ENCODE peak calls at places on chromosomes 7 and 10, in five cellular contexts. One of them, this sample, is unnamed.

GRCh38 chr10:119245272-119245671 is 37.9 kb downstream of the GRK5 start:
- DNase-seq in effector memory CD4-positive, alpha-beta T cell: no peak
- DNase-seq in A549: no peak
- DNase-seq in HCT116: no peak
- DNase-seq in Peyer's patch: no peak
- DNase-seq in this sample: no peak

GRCh38 chr10:32141018-32141807 is 85.0 kb upstream of the KIF5B start:
- DNase-seq in effector memory CD4-positive, alpha-beta T cell: no peak
- DNase-seq in A549: no peak
- DNase-seq in HCT116: no peak
- DNase-seq in Peyer's patch: no peak
- DNase-seq in this sample: no peak

GRCh38 chr7:117582219-117582704 is 102.4 kb downstream of the CFTR start:
- DNase-seq in effector memory CD4-positive, alpha-beta T cell: no peak
- DNase-seq in A549: peak; percentile 59
- DNase-seq in HCT116: no peak
- DNase-seq in Peyer's patch: no peak
- DNase-seq in this sample: no peak

GRCh38 chr10:22226599-22226998 is 8.8 kb upstream of the EBLN1 start:
- DNase-seq in effector memory CD4-positive, alpha-beta T cell: no peak
- DNase-seq in A549: no peak
- DNase-seq in HCT116: no peak
- DNase-seq in Peyer's patch: no peak
- DNase-seq in this sample: no peak

GRCh38 chr7:37930226-37930948 is 9.9 kb downstream of the EPDR1 start:
- DNase-seq in effector memory CD4-positive, alpha-beta T cell: no peak
- DNase-seq in A549: no peak
- DNase-seq in HCT116: no peak
- DNase-seq in Peyer's patch: no peak
- DNase-seq in this sample: no peak

GRCh38 chr10:17025444-17026295 is 103.9 kb downstream of the CUBN start:
- DNase-seq in effector memory CD4-positive, alpha-beta T cell: peak; percentile 65
- DNase-seq in A549: no peak
- DNase-seq in HCT116: peak; percentile 21
- DNase-seq in Peyer's patch: no peak
- DNase-seq in this sample: peak; percentile 38

GRCh38 chr10:47405829-47406547 is 21.9 kb upstream of the ZNF488 start:
- DNase-seq in effector memory CD4-positive, alpha-beta T cell: no peak
- DNase-seq in A549: no peak
- DNase-seq in HCT116: no peak
- DNase-seq in Peyer's patch: no peak
- DNase-seq in this sample: no peak

GRCh38 chr7:77822269-77822668 is 23.7 kb downstream of the PHTF2 start:
- DNase-seq in effector memory CD4-positive, alpha-beta T cell: no peak
- DNase-seq in A549: no peak
- DNase-seq in HCT116: no peak
- DNase-seq in Peyer's patch: no peak
- DNase-seq in this sample: no peak

GRCh38 chr10:30027057-30028005 is 32.1 kb downstream of the JCAD start:
- DNase-seq in effector memory CD4-positive, alpha-beta T cell: peak; percentile 88
- DNase-seq in A549: no peak
- DNase-seq in HCT116: peak; percentile 12
- DNase-seq in Peyer's patch: peak; percentile 62
- DNase-seq in this sample: peak; percentile 91

GRCh38 chr7:98075801-98076200 is 30.9 kb upstream of the LMTK2 start:
- DNase-seq in effector memory CD4-positive, alpha-beta T cell: no peak
- DNase-seq in A549: no peak
- DNase-seq in HCT116: no peak
- DNase-seq in Peyer's patch: no peak
- DNase-seq in this sample: no peak

GRCh38 chr7:138981332-138982203 is at the start of gene KIAA1549:
- DNase-seq in effector memory CD4-positive, alpha-beta T cell: peak; percentile 16
- DNase-seq in A549: peak; percentile 67
- DNase-seq in HCT116: peak; percentile 12
- DNase-seq in Peyer's patch: peak; percentile 79
- DNase-seq in this sample: peak; percentile 11

GRCh38 chr7:74637745-74638144 is 19.8 kb upstream of the GTF2I start:
- DNase-seq in effector memory CD4-positive, alpha-beta T cell: no peak
- DNase-seq in A549: no peak
- DNase-seq in HCT116: no peak
- DNase-seq in Peyer's patch: no peak
- DNase-seq in this sample: no peak

GRCh38 chr7:6170571-6171531 is 101.6 kb downstream of the CYTH3 start:
- DNase-seq in effector memory CD4-positive, alpha-beta T cell: no peak
- DNase-seq in A549: no peak
- DNase-seq in HCT116: no peak
- DNase-seq in Peyer's patch: no peak
- DNase-seq in this sample: no peak

GRCh38 chr7:134472572-134473242 is 13.8 kb upstream of the AKR1B1 start:
- DNase-seq in effector memory CD4-positive, alpha-beta T cell: no peak
- DNase-seq in A549: no peak
- DNase-seq in HCT116: no peak
- DNase-seq in Peyer's patch: no peak
- DNase-seq in this sample: no peak

GRCh38 chr10:77667426-77668324 is 30.1 kb upstream of the KCNMA1 start:
- DNase-seq in effector memory CD4-positive, alpha-beta T cell: no peak
- DNase-seq in A549: no peak
- DNase-seq in HCT116: no peak
- DNase-seq in Peyer's patch: no peak
- DNase-seq in this sample: no peak

GRCh38 chr7:70810558-70811139 is 321.3 kb upstream of the GALNT17 start:
- DNase-seq in effector memory CD4-positive, alpha-beta T cell: no peak
- DNase-seq in A549: no peak
- DNase-seq in HCT116: no peak
- DNase-seq in Peyer's patch: no peak
- DNase-seq in this sample: no peak

GRCh38 chr7:48424731-48425130 is 253.5 kb downstream of the ABCA13 start:
- DNase-seq in effector memory CD4-positive, alpha-beta T cell: no peak
- DNase-seq in A549: peak; percentile 12
- DNase-seq in HCT116: no peak
- DNase-seq in Peyer's patch: no peak
- DNase-seq in this sample: no peak

GRCh38 chr10:105192146-105192545 is 551.1 kb downstream of the SORCS3 start:
- DNase-seq in effector memory CD4-positive, alpha-beta T cell: no peak
- DNase-seq in A549: no peak
- DNase-seq in HCT116: no peak
- DNase-seq in Peyer's patch: no peak
- DNase-seq in this sample: no peak

GRCh38 chr10:79445708-79446450 is 455 bp upstream of the ZCCHC24 start:
- DNase-seq in effector memory CD4-positive, alpha-beta T cell: peak; percentile 94
- DNase-seq in A549: peak; percentile 95
- DNase-seq in HCT116: peak; percentile 92
- DNase-seq in Peyer's patch: peak; percentile 94
- DNase-seq in this sample: peak; percentile 97

GRCh38 chr7:2832441-2832840 is 11.7 kb downstream of the GNA12 start:
- DNase-seq in effector memory CD4-positive, alpha-beta T cell: no peak
- DNase-seq in A549: no peak
- DNase-seq in HCT116: no peak
- DNase-seq in Peyer's patch: no peak
- DNase-seq in this sample: no peak

GRCh38 chr7:128804472-128804871 is 12.7 kb downstream of the CCDC136 start:
- DNase-seq in effector memory CD4-positive, alpha-beta T cell: no peak
- DNase-seq in A549: no peak
- DNase-seq in HCT116: no peak
- DNase-seq in Peyer's patch: no peak
- DNase-seq in this sample: no peak

GRCh38 chr7:154591544-154591943 is 411.4 kb downstream of the PAXIP1 start:
- DNase-seq in effector memory CD4-positive, alpha-beta T cell: no peak
- DNase-seq in A549: no peak
- DNase-seq in HCT116: no peak
- DNase-seq in Peyer's patch: no peak
- DNase-seq in this sample: no peak

GRCh38 chr10:80697926-80698325 is 160.2 kb downstream of the SH2D4B start:
- DNase-seq in effector memory CD4-positive, alpha-beta T cell: no peak
- DNase-seq in A549: no peak
- DNase-seq in HCT116: no peak
- DNase-seq in Peyer's patch: no peak
- DNase-seq in this sample: no peak

GRCh38 chr7:106770191-106770590 is 94.9 kb upstream of the PIK3CG start:
- DNase-seq in effector memory CD4-positive, alpha-beta T cell: no peak
- DNase-seq in A549: no peak
- DNase-seq in HCT116: peak; percentile 35
- DNase-seq in Peyer's patch: no peak
- DNase-seq in this sample: no peak

GRCh38 chr7:1324028-1324900 is 91.6 kb downstream of the UNCX start:
- DNase-seq in effector memory CD4-positive, alpha-beta T cell: no peak
- DNase-seq in A549: no peak
- DNase-seq in HCT116: no peak
- DNase-seq in Peyer's patch: peak; percentile 33
- DNase-seq in this sample: no peak
- H3K4me3 ChIP-seq in effector memory CD4-positive, alpha-beta T cell: no peak overlapping the region
- H3K4me3 ChIP-seq in A549: no peak overlapping the region
- H3K4me3 ChIP-seq in HCT116: no peak overlapping the region
- H3K4me3 ChIP-seq in Peyer's patch: no peak overlapping the region
- H3K4me3 ChIP-seq in this sample: no peak overlapping the region

DNA sequence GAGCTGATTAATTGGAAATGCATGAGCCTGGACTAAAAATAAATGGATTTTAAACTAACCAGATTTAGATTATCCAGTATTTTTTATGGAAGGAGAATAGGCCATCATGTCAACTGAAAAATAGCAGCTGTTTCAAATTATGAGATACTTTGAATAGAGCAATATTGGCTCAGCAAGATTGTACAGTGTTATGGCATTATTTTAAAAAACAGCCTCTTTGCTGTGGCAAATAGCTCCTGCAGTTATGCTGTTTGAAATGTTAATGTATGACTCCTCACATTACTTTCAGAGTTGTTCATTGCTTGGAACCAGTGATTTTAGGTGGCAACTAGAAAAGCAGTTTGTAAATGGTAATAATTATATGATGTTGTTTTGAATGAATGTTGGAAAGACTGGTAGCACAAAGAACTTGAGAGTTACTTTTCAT is 244.5 kb downstream of the KIAA1217 start:
- DNase-seq in effector memory CD4-positive, alpha-beta T cell: no peak
- DNase-seq in A549: no peak
- DNase-seq in HCT116: no peak
- DNase-seq in Peyer's patch: no peak
- DNase-seq in this sample: no peak
- H3K4me1 ChIP-seq in effector memory CD4-positive, alpha-beta T cell: peaks cover 3% of the 10 kb centered on the region
- H3K4me1 ChIP-seq in A549: peaks cover 4% of the 10 kb centered on the region
- H3K4me1 ChIP-seq in HCT116: no peaks in the 10 kb centered on the region
- H3K4me1 ChIP-seq in Peyer's patch: no peaks in the 10 kb centered on the region
- H3K4me1 ChIP-seq in this sample: no peaks in the 10 kb centered on the region

GRCh38 chr7:50379539-50379938 is 70.6 kb downstream of the FIGNL1 start:
- DNase-seq in effector memory CD4-positive, alpha-beta T cell: no peak
- DNase-seq in A549: no peak
- DNase-seq in HCT116: no peak
- DNase-seq in Peyer's patch: no peak
- DNase-seq in this sample: no peak

GRCh38 chr7:50376056-50376455 is 71.5 kb downstream of the IKZF1 start:
- DNase-seq in effector memory CD4-positive, alpha-beta T cell: no peak
- DNase-seq in A549: no peak
- DNase-seq in HCT116: no peak
- DNase-seq in Peyer's patch: no peak
- DNase-seq in this sample: no peak

GRCh38 chr7:50382455-50382854 is 67.7 kb downstream of the FIGNL1 start:
- DNase-seq in effector memory CD4-positive, alpha-beta T cell: no peak
- DNase-seq in A549: no peak
- DNase-seq in HCT116: no peak
- DNase-seq in Peyer's patch: peak; percentile 24
- DNase-seq in this sample: no peak

GRCh38 chr7:50377356-50377755 is 72.8 kb downstream of the FIGNL1 start:
- DNase-seq in effector memory CD4-positive, alpha-beta T cell: no peak
- DNase-seq in A549: no peak
- DNase-seq in HCT116: no peak
- DNase-seq in Peyer's patch: no peak
- DNase-seq in this sample: no peak

GRCh38 chr7:50379082-50379481 is 71.1 kb downstream of the FIGNL1 start:
- DNase-seq in effector memory CD4-positive, alpha-beta T cell: no peak
- DNase-seq in A549: no peak
- DNase-seq in HCT116: no peak
- DNase-seq in Peyer's patch: no peak
- DNase-seq in this sample: no peak
- H3K4me3 ChIP-seq in effector memory CD4-positive, alpha-beta T cell: no peak overlapping the region
- H3K4me3 ChIP-seq in A549: no peak overlapping the region
- H3K4me3 ChIP-seq in HCT116: no peak overlapping the region
- H3K4me3 ChIP-seq in Peyer's patch: no peak overlapping the region
- H3K4me3 ChIP-seq in this sample: no peak overlapping the region

GRCh38 chr10:11551104-11551503 is 60.3 kb downstream of the USP6NL start:
- DNase-seq in effector memory CD4-positive, alpha-beta T cell: no peak
- DNase-seq in A549: no peak
- DNase-seq in HCT116: no peak
- DNase-seq in Peyer's patch: no peak
- DNase-seq in this sample: no peak

GRCh38 chr10:11547111-11547625 is 64.3 kb downstream of the USP6NL start:
- DNase-seq in effector memory CD4-positive, alpha-beta T cell: no peak
- DNase-seq in A549: no peak
- DNase-seq in HCT116: no peak
- DNase-seq in Peyer's patch: no peak
- DNase-seq in this sample: no peak

GRCh38 chr10:11546581-11546980 is 64.9 kb downstream of the USP6NL start:
- DNase-seq in effector memory CD4-positive, alpha-beta T cell: no peak
- DNase-seq in A549: no peak
- DNase-seq in HCT116: no peak
- DNase-seq in Peyer's patch: no peak
- DNase-seq in this sample: no peak

GRCh38 chr10:11548065-11548762 is 63.2 kb downstream of the USP6NL start:
- DNase-seq in effector memory CD4-positive, alpha-beta T cell: no peak
- DNase-seq in A549: no peak
- DNase-seq in HCT116: no peak
- DNase-seq in Peyer's patch: no peak
- DNase-seq in this sample: no peak

DNA sequence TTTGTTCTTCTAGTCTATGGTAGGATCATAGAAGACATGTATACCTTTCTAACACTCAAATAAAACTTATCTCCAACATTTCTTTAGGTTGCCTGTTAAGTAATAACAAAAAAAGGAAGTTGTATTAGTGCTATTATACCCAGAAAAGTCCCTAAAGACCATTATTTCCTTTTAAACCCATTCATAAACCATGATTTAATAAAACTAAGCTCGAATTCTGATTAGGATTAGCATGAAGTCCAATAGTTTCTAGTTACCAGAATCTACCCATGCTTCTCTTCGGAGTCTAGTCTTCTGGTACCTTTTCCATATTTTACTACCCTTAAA is 62.7 kb downstream of the USP6NL start:
- DNase-seq in effector memory CD4-positive, alpha-beta T cell: no peak
- DNase-seq in A549: no peak
- DNase-seq in HCT116: no peak
- DNase-seq in Peyer's patch: no peak
- DNase-seq in this sample: no peak
- H3K4me1 ChIP-seq in effector memory CD4-positive, alpha-beta T cell: no peaks in the 10 kb centered on the region
- H3K4me1 ChIP-seq in A549: peaks cover 19% of the 10 kb centered on the region
- H3K4me1 ChIP-seq in HCT116: peaks cover 33% of the 10 kb centered on the region
- H3K4me1 ChIP-seq in Peyer's patch: no peaks in the 10 kb centered on the region
- H3K4me1 ChIP-seq in this sample: no peaks in the 10 kb centered on the region

This sample was measured in CD4-positive, CD25-positive, alpha-beta regulatory T cell.